ENCODE peak calls at places on chromosomes 7 and 10, in seven cellular contexts. X is SK-N-SH, Y is stomach, J is suprapubic skin, T is esophagus muscularis mucosa, D is K562, Z is upper lobe of left lung. I is an unnamed sample.

GRCh38 chr7:11193131-11193867 is 219.6 kb downstream of the PHF14 start:
- DNase-seq in Y (peak), T (no peak), X (no peak), Z (peak), D (no peak), J (no peak), I (no peak)

GRCh38 chr10:124004372-124004928 is 88.9 kb downstream of the CHST15 start:
- DNase-seq in T (no peak), Z (peak), Y (peak), X (peak), D (no peak), J (peak), I (no peak)

GRCh38 chr7:127588697-127589482 is 679 bp downstream of the ARF5 start:
- DNase-seq in Y (peak), J (no peak), X (peak), T (no peak), D (peak), Z (peak), I (peak)

GRCh38 chr7:20299647-20300312 is 30.9 kb upstream of the ITGB8 start:
- DNase-seq in X (no peak), J (no peak), D (no peak), Z (no peak), Y (no peak), T (no peak), I (no peak)

GRCh38 chr7:45610660-45611299 is 36.6 kb downstream of the ADCY1 start:
- DNase-seq in Y (no peak), T (no peak), J (no peak), D (no peak), X (no peak), Z (no peak), I (no peak)

GRCh38 chr10:121956111-121957061 is 18.6 kb downstream of the NSMCE4A start:
- DNase-seq in D (no peak), X (no peak), Z (no peak), T (no peak), J (no peak), Y (no peak), I (no peak)

GRCh38 chr7:148286150-148286549 is 304.4 kb upstream of the C7orf33 start:
- DNase-seq in Y (no peak), D (peak), X (peak), T (no peak), Z (no peak), J (no peak), I (no peak)

GRCh38 chr7:75762350-75762917 is 9.6 kb downstream of the CCL26 start:
- DNase-seq in T (no peak), J (no peak), X (peak), Y (no peak), Z (no peak), D (peak), I (no peak)

GRCh38 chr7:117171106-117171505 is 151.8 kb downstream of the WNT2 start:
- DNase-seq in X (no peak), J (no peak), T (no peak), Y (no peak), D (no peak), Z (no peak), I (no peak)

GRCh38 chr10:74949843-74950765 is 123.7 kb downstream of the KAT6B start:
- DNase-seq in J (no peak), X (no peak), Z (no peak), D (no peak), T (no peak), Y (no peak), I (no peak)

GRCh38 chr7:108118959-108119358 is 11.2 kb downstream of the LAMB4 start:
- DNase-seq in Z (no peak), X (no peak), D (no peak), T (peak), J (no peak), Y (no peak), I (no peak)

GRCh38 chr10:98316156-98316555 is 48.2 kb upstream of the LOXL4 start:
- DNase-seq in D (no peak), X (no peak), J (no peak), T (no peak), Y (no peak), Z (peak), I (no peak)

GRCh38 chr7:55073051-55073511 is 54.3 kb downstream of the EGFR start:
- DNase-seq in T (no peak), J (no peak), X (no peak), Y (no peak), D (no peak), Z (no peak), I (no peak)

DNA sequence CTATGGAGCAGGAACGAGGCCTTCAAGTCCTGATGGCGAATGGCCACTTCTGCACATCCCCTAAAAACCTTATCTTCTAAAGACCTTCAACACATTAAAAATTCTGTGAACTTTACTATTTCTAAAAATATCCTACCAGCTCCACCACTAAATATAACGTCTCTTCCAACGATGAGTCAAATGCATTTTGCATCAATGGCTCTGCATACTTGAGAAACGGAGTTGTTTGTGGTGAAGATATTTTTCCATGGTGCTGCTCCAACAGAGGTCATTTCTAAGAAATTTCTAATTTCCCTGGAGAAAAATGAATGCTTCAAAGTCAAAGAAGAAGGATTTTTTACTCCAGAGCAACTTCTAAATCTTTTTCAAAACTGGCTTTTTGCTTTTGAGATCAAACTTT is 258.3 kb downstream of the KLF6 start:
- DNase-seq in J (no peak), D (no peak), T (no peak), Y (no peak), X (no peak), Z (no peak), I (no peak)
- TF ChIP-seq POLR2AphosphoS5 in J (no peak), D (no peak), T (peak), Y (no peak), X (no peak), Z (no peak), I (peak)

GRCh38 chr7:10122573-10123100 is 851.0 kb upstream of the PHF14 start:
- DNase-seq in Y (no peak), Z (no peak), X (peak), T (no peak), J (no peak), D (no peak), I (no peak)
- TF ChIP-seq EP300 in Y (no peak), Z (no peak), X (no peak), T (no peak), J (no peak), D (no peak), I (no peak)

GRCh38 chr7:5702876-5703571 is 78.4 kb downstream of the RNF216 start:
- DNase-seq in T (no peak), D (no peak), Y (no peak), Z (no peak), J (no peak), X (no peak), I (peak)
- H3K27ac ChIP-seq in T (peak), D (no peak), Y (peak), Z (no peak), J (no peak), X (no peak), I (peak)

GRCh38 chr7:155763122-155763521 is 49.1 kb downstream of the SHH start:
- DNase-seq in D (no peak), T (no peak), X (no peak), J (no peak), Y (no peak), Z (no peak), I (no peak)

GRCh38 chr7:155762639-155763038 is 49.6 kb downstream of the SHH start:
- DNase-seq in T (no peak), D (no peak), J (no peak), Z (no peak), Y (no peak), X (no peak), I (no peak)

GRCh38 chr7:155764432-155764798 is 47.8 kb downstream of the SHH start:
- DNase-seq in D (no peak), Y (no peak), J (no peak), X (no peak), T (no peak), Z (no peak), I (no peak)

GRCh38 chr7:155765458-155765857 is 46.8 kb downstream of the SHH start:
- DNase-seq in X (no peak), Z (no peak), Y (no peak), T (no peak), J (no peak), D (no peak), I (no peak)

DNA sequence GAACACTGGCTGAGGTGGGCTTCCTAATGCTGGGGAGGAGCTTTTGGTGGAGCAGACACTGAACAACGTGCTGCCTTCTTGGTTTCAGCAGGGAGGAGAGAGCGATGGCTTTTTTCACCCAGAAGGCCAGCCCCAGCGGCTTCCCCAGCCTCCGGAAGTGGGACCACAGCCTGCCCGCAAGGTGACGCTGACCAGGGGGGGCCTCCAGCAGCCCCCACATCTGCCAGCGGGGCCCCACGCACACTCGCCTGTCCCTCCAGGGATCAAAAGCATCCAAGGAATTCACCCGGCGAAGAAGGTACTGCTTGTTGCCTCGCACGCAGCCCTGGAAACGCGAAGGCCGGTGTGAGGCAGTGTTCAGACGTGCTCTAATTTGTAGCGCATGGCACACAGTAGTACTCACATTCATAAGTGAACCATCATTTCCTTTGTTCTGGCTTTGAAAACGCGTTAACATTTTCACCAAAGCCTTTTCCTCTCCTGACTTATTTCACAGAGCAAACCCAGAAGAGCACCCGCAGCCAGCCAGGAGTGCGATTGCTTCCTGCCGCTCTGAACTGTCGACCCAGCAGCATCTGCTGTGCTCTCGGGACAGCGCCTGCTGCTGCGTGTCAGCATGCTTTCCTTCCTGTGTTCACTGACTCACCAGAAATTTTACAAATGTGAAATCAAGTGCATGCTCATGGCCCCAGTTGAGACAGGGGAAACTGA is 48.4 kb downstream of the SHH start:
- DNase-seq in J (no peak), Y (no peak), T (no peak), X (no peak), Z (no peak), D (no peak), I (no peak)
- TF ChIP-seq POLR2AphosphoS5 in J (no peak), Y (no peak), T (no peak), X (no peak), Z (peak), D (no peak), I (no peak)

DNA sequence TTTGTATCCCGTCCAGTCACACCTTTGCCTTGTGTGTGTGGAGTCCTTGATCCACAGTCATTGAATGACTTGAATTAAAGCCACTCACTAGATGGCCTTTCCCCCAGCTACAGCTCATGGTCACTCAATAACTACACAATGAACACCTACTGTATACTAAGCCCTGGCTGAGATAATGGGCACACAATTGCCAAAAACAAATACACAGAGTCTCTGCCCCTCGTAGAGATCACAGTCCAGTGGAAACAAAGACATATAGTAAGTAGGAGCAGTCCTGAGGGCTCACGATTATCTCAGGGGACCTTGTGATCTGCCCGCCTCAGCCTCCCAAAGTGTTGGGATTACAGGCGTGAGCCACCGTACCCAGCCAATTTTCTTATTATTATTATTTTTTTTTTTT is 22.1 kb upstream of the DDIT4 start:
- DNase-seq in D (no peak), Z (no peak), T (no peak), X (no peak), J (no peak), Y (no peak), I (no peak)
- TF ChIP-seq EP300 in D (no peak), Z (no peak), T (no peak), X (no peak), J (no peak), Y (no peak), I (no peak)

GRCh38 chr10:86489960-86490612 is 31.5 kb downstream of the WAPL start:
- DNase-seq in X (no peak), J (no peak), T (no peak), D (no peak), Z (no peak), Y (no peak), I (no peak)
- H3K27ac ChIP-seq in X (no peak), J (no peak), T (no peak), D (no peak), Z (no peak), Y (no peak), I (no peak)

I was measured in sigmoid colon.